ENCODE peak calls at places on chromosomes 7 and 10, in four cellular contexts. One of them, this sample, is unnamed.
A peak's percentile ranks its signal among the peaks of the same experiment; 100 is the strongest.

GRCh38 chr7:46763348-46763747 is 818.6 kb downstream of the TNS3 start:
- DNase-seq in transverse colon: no peak
- DNase-seq in HepG2: no peak
- DNase-seq in astrocyte of the spinal cord: no peak
- DNase-seq in this sample: no peak

GRCh38 chr7:123417580-123417979 is 116.8 kb downstream of the IQUB start:
- DNase-seq in transverse colon: no peak
- DNase-seq in HepG2: no peak
- DNase-seq in astrocyte of the spinal cord: no peak
- DNase-seq in this sample: no peak

GRCh38 chr7:28626629-28627262 is 214.4 kb downstream of the CREB5 start:
- DNase-seq in HepG2: peak; percentile 25
- DNase-seq in astrocyte of the spinal cord: peak; percentile 46
- DNase-seq in transverse colon: no peak
- DNase-seq in this sample: no peak

GRCh38 chr7:49773082-49773938 is at the start of gene VWC2:
- DNase-seq in astrocyte of the spinal cord: no peak
- DNase-seq in HepG2: no peak
- DNase-seq in transverse colon: no peak
- DNase-seq in this sample: no peak

GRCh38 chr7:5495581-5496375 is 72.1 kb upstream of the TNRC18 start:
- DNase-seq in transverse colon: peak; percentile 57
- DNase-seq in HepG2: no peak
- DNase-seq in astrocyte of the spinal cord: no peak
- DNase-seq in this sample: no peak

GRCh38 chr10:131848741-131849590 is 51.8 kb upstream of the PPP2R2D start:
- DNase-seq in astrocyte of the spinal cord: no peak
- DNase-seq in HepG2: no peak
- DNase-seq in transverse colon: no peak
- DNase-seq in this sample: no peak

GRCh38 chr7:98352621-98353020 is 48.3 kb downstream of the BAIAP2L1 start:
- DNase-seq in astrocyte of the spinal cord: peak; percentile 84
- DNase-seq in transverse colon: no peak
- DNase-seq in HepG2: no peak
- DNase-seq in this sample: peak; percentile 49

GRCh38 chr10:30028006-30028441 is 31.4 kb downstream of the JCAD start:
- DNase-seq in astrocyte of the spinal cord: peak; percentile 41
- DNase-seq in transverse colon: peak; percentile 13
- DNase-seq in HepG2: no peak
- DNase-seq in this sample: no peak

GRCh38 chr10:59464483-59464882 is 102.1 kb upstream of the FAM13C start:
- DNase-seq in HepG2: no peak
- DNase-seq in astrocyte of the spinal cord: no peak
- DNase-seq in transverse colon: no peak
- DNase-seq in this sample: no peak

GRCh38 chr7:12305502-12305901 is 94.4 kb downstream of the TMEM106B start:
- DNase-seq in transverse colon: no peak
- DNase-seq in HepG2: no peak
- DNase-seq in astrocyte of the spinal cord: no peak
- DNase-seq in this sample: no peak

GRCh38 chr7:137771273-137771672 is 75.5 kb downstream of the DGKI start:
- DNase-seq in HepG2: no peak
- DNase-seq in transverse colon: no peak
- DNase-seq in astrocyte of the spinal cord: no peak
- DNase-seq in this sample: no peak

GRCh38 chr7:26153823-26154783 is 2.1 kb downstream of the NFE2L3 start:
- DNase-seq in astrocyte of the spinal cord: peak; percentile 67
- DNase-seq in HepG2: no peak
- DNase-seq in transverse colon: peak; percentile 82
- DNase-seq in this sample: no peak

GRCh38 chr7:152522551-152522950 is 86.7 kb upstream of the KMT2C start:
- DNase-seq in HepG2: no peak
- DNase-seq in astrocyte of the spinal cord: no peak
- DNase-seq in transverse colon: no peak
- DNase-seq in this sample: peak; percentile 4

GRCh38 chr10:17502788-17503187 is 48.4 kb upstream of the ST8SIA6 start:
- DNase-seq in transverse colon: no peak
- DNase-seq in HepG2: no peak
- DNase-seq in astrocyte of the spinal cord: no peak
- DNase-seq in this sample: no peak

GRCh38 chr7:129202058-129202777 is 13.8 kb downstream of the SMO start:
- DNase-seq in astrocyte of the spinal cord: no peak
- DNase-seq in HepG2: no peak
- DNase-seq in transverse colon: no peak
- DNase-seq in this sample: no peak

GRCh38 chr10:11048707-11049296 is 31.1 kb downstream of the CELF2 start:
- DNase-seq in HepG2: no peak
- DNase-seq in transverse colon: no peak
- DNase-seq in astrocyte of the spinal cord: no peak
- DNase-seq in this sample: no peak

GRCh38 chr7:20964214-20964613 is 177.5 kb upstream of the SP8 start:
- DNase-seq in transverse colon: no peak
- DNase-seq in astrocyte of the spinal cord: no peak
- DNase-seq in HepG2: no peak
- DNase-seq in this sample: no peak

GRCh38 chr10:52359466-52359865 is 45.4 kb downstream of the DKK1 start:
- DNase-seq in transverse colon: no peak
- DNase-seq in HepG2: no peak
- DNase-seq in astrocyte of the spinal cord: peak; percentile 33
- DNase-seq in this sample: no peak

GRCh38 chr7:8442814-8443304 is 9.4 kb downstream of the NXPH1 start:
- DNase-seq in transverse colon: no peak
- DNase-seq in astrocyte of the spinal cord: peak; percentile 49
- DNase-seq in HepG2: no peak
- DNase-seq in this sample: no peak

GRCh38 chr7:118053353-118053752 is 130.6 kb upstream of the LSM8 start:
- DNase-seq in transverse colon: no peak
- DNase-seq in HepG2: no peak
- DNase-seq in astrocyte of the spinal cord: no peak
- DNase-seq in this sample: no peak

GRCh38 chr7:47653550-47654351 is 71.8 kb upstream of the TNS3 start:
- DNase-seq in transverse colon: no peak
- DNase-seq in HepG2: no peak
- DNase-seq in astrocyte of the spinal cord: peak; percentile 67
- DNase-seq in this sample: no peak

GRCh38 chr10:122141821-122142651 is 129.1 kb upstream of the BTBD16 start:
- DNase-seq in transverse colon: no peak
- DNase-seq in HepG2: no peak
- DNase-seq in astrocyte of the spinal cord: peak; percentile 49
- DNase-seq in this sample: no peak

GRCh38 chr10:10960534-10960933 is 57.1 kb upstream of the CELF2 start:
- DNase-seq in transverse colon: no peak
- DNase-seq in astrocyte of the spinal cord: no peak
- DNase-seq in HepG2: no peak
- DNase-seq in this sample: no peak

GRCh38 chr7:94823952-94824351 is 83.4 kb upstream of the PPP1R9A start:
- DNase-seq in transverse colon: no peak
- DNase-seq in HepG2: peak; percentile 44
- DNase-seq in astrocyte of the spinal cord: peak; percentile 56
- DNase-seq in this sample: peak; percentile 31

GRCh38 chr7:24407965-24408364 is 124.0 kb downstream of the NPY start:
- DNase-seq in HepG2: no peak
- DNase-seq in transverse colon: no peak
- DNase-seq in astrocyte of the spinal cord: no peak
- DNase-seq in this sample: no peak

GRCh38 chr10:110138197-110138812 is 69.1 kb upstream of the MXI1 start:
- DNase-seq in HepG2: peak; percentile 65
- DNase-seq in astrocyte of the spinal cord: peak; percentile 72
- DNase-seq in transverse colon: no peak
- DNase-seq in this sample: no peak

GRCh38 chr7:150940446-150941102 is 37.5 kb downstream of the KCNH2 start:
- DNase-seq in astrocyte of the spinal cord: no peak
- DNase-seq in HepG2: no peak
- DNase-seq in transverse colon: no peak
- DNase-seq in this sample: no peak

GRCh38 chr10:78451592-78451991 is 417.9 kb downstream of the RPS24 start:
- DNase-seq in HepG2: no peak
- DNase-seq in astrocyte of the spinal cord: no peak
- DNase-seq in transverse colon: no peak
- DNase-seq in this sample: no peak

DNA sequence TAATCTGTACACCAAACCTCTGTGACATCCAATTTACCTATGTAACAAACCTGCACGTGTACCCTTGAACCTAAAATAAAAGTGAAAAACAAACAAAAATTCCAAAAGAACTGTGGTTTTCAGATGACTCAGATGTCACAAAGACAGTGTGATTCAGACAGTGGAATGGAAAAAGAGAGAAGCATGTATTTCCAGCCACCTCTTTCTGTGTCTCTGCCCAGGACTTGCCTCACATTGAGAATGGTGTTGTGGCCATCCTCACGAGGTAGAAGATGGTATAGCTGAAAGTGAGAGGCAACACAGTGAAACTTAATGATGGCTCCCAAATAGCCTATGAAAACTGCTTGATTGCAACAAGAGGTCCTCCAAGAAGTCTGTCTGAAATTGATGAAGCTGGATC is 78.0 kb downstream of the ARL5B start:
- DNase-seq in astrocyte of the spinal cord: peak; percentile 31
- DNase-seq in transverse colon: no peak
- DNase-seq in HepG2: no peak
- DNase-seq in this sample: no peak
- H3K4me3 ChIP-seq in astrocyte of the spinal cord: no peak overlapping the region
- H3K4me3 ChIP-seq in transverse colon: no peak overlapping the region
- H3K4me3 ChIP-seq in HepG2: no peak overlapping the region
- H3K4me3 ChIP-seq in this sample: no peak overlapping the region

DNA sequence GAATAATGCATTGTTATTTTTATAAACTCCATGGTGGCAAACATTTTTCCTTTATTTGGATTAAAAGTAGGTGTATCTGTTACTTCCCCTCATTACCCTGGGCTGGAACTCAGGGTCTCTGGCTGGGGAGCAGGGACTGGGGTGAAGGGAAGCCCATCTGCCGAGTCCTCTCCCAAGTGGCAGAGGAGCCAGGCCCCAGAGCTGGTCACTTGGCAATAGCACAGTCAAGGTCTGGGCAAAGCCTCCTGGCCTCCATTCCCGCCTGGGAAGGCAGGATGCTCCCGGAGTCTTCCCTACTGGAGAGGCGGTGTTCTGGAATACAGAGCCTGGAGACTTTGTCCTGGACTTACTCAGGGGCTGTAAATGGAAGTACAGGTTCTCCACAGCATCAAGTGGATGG is 76.2 kb downstream of the CDH23 start:
- DNase-seq in HepG2: no peak
- DNase-seq in astrocyte of the spinal cord: no peak
- DNase-seq in transverse colon: no peak
- DNase-seq in this sample: no peak
- H3K4me3 ChIP-seq in HepG2: no peak overlapping the region
- H3K4me3 ChIP-seq in astrocyte of the spinal cord: no peak overlapping the region
- H3K4me3 ChIP-seq in transverse colon: no peak overlapping the region
- H3K4me3 ChIP-seq in this sample: no peak overlapping the region

GRCh38 chr10:33376476-33376875 is 42.0 kb upstream of the NRP1 start:
- DNase-seq in HepG2: no peak
- DNase-seq in transverse colon: no peak
- DNase-seq in astrocyte of the spinal cord: no peak
- DNase-seq in this sample: no peak
- H3K4me3 ChIP-seq in HepG2: no peak overlapping the region
- H3K4me3 ChIP-seq in transverse colon: no peak overlapping the region
- H3K4me3 ChIP-seq in astrocyte of the spinal cord: no peak overlapping the region
- H3K4me3 ChIP-seq in this sample: no peak overlapping the region

GRCh38 chr7:22853674-22854157 is 31.1 kb upstream of the TOMM7 start:
- DNase-seq in HepG2: no peak
- DNase-seq in transverse colon: peak; percentile 36
- DNase-seq in astrocyte of the spinal cord: no peak
- DNase-seq in this sample: no peak
- H3K4me3 ChIP-seq in HepG2: peak overlapping the region; percentile 51
- H3K4me3 ChIP-seq in transverse colon: peak overlapping the region; percentile 85
- H3K4me3 ChIP-seq in astrocyte of the spinal cord: peak overlapping the region; percentile 70
- H3K4me3 ChIP-seq in this sample: peak overlapping the region; percentile 73

DNA sequence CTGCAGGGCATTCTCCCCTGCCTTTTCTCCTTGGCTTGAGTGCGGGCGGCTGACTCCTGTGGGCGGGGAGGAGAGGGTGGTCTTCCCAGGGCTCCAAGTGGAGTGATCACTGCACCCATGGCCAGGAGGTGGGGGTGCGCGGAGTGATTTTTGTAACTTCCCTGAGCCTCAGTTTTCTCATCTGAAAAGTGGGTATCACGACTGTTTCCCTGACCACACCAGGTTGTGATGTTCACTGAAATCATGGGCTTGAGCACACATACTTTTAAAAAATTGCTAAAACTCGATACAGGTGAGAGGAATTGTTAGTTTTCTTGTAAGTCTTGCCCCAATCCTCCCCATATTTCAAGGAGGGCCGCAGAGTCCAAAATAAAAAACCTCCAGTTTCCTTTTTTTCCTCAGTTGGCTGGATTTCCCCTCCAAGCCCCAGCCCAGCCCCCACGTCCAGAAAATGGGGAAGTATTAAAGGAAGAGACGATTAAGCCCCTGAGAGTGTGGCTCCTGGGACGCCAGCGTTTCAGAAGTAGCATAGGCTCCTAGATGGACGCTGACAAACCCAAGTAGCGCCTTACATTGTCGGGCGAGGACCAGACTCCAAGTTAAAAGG is 6.7 kb upstream of the EMX2 start:
- DNase-seq in HepG2: no peak
- DNase-seq in transverse colon: no peak
- DNase-seq in astrocyte of the spinal cord: no peak
- DNase-seq in this sample: no peak
- H3K4me3 ChIP-seq in HepG2: no peak overlapping the region
- H3K4me3 ChIP-seq in transverse colon: no peak overlapping the region
- H3K4me3 ChIP-seq in astrocyte of the spinal cord: no peak overlapping the region
- H3K4me3 ChIP-seq in this sample: peak overlapping the region; percentile 40

This sample was measured in skeletal muscle cell.